ENCODE peak calls at places on chromosomes 3 and 15, in nine cellular contexts. U is uterus; W is CD8-positive, alpha-beta T cell; T is fibroblast of pulmonary artery; N is epithelial cell of esophagus; E is thoracic aorta; D is psoas muscle; S is tibial artery; R is HL-60. K is an unnamed sample.

GRCh38 chr3:8595252-8595934 is 49.2 kb downstream of the SSUH2 start:
- DNase-seq in S (no peak), R (no peak), U (no peak), D (no peak), N (no peak), W (no peak), T (no peak), E (no peak), K (no peak)

GRCh38 chr15:30882861-30883433 is 20.8 kb upstream of the FAN1 start:
- DNase-seq in W (no peak), S (no peak), D (no peak), U (no peak), E (no peak), R (no peak), N (no peak), T (peak), K (no peak)

GRCh38 chr3:23198801-23199200 is 4.3 kb upstream of the UBE2E2 start:
- DNase-seq in S (no peak), W (no peak), E (no peak), N (no peak), U (no peak), D (no peak), R (no peak), T (no peak), K (peak)

GRCh38 chr3:51777985-51778384 is 1.1 kb downstream of the IQCF6 start:
- DNase-seq in T (no peak), N (no peak), E (no peak), U (no peak), D (peak), W (no peak), R (no peak), S (no peak), K (no peak)

GRCh38 chr3:152524198-152525140 is 255.7 kb downstream of the MBNL1 start:
- DNase-seq in U (peak), E (no peak), N (peak), D (no peak), R (peak), T (peak), W (no peak), S (peak), K (peak)

GRCh38 chr3:15872807-15873206 is 75.0 kb upstream of the ANKRD28 start:
- DNase-seq in W (no peak), N (no peak), E (no peak), S (no peak), R (no peak), U (no peak), T (no peak), D (no peak), K (no peak)

GRCh38 chr3:175989161-175989560 is 1130.0 kb downstream of the NAALADL2 start:
- DNase-seq in W (no peak), S (no peak), T (no peak), N (no peak), E (no peak), D (no peak), R (no peak), U (no peak), K (no peak)

GRCh38 chr15:25670025-25670554 is 193.0 kb downstream of the ATP10A start:
- DNase-seq in W (no peak), U (peak), N (no peak), D (peak), T (peak), S (peak), R (no peak), E (no peak), K (peak)

GRCh38 chr15:43516801-43517353 is 531 bp upstream of the MAP1A start:
- DNase-seq in D (no peak), N (no peak), T (peak), S (no peak), E (no peak), W (no peak), R (no peak), U (no peak), K (no peak)

GRCh38 chr3:101829066-101829830 is 20.1 kb upstream of the NFKBIZ start:
- DNase-seq in T (peak), R (no peak), E (peak), W (no peak), S (peak), N (no peak), U (peak), D (peak), K (no peak)

GRCh38 chr15:51401872-51402517 is 60.5 kb downstream of the GLDN start:
- DNase-seq in N (peak), W (no peak), R (peak), T (peak), E (no peak), D (no peak), U (no peak), S (peak), K (no peak)

GRCh38 chr3:186382217-186382885 is 20.3 kb upstream of the DGKG start:
- DNase-seq in S (no peak), E (no peak), T (no peak), R (no peak), W (no peak), D (no peak), N (no peak), U (no peak), K (no peak)

GRCh38 chr15:85658816-85659215 is 135.9 kb downstream of the KLHL25 start:
- DNase-seq in N (no peak), T (no peak), W (no peak), D (no peak), U (no peak), S (no peak), R (no peak), E (no peak), K (no peak)

GRCh38 chr15:62845239-62846126 is 197.1 kb upstream of the TPM1 start:
- DNase-seq in S (no peak), T (no peak), D (no peak), R (no peak), N (peak), E (no peak), W (no peak), U (no peak), K (no peak)

GRCh38 chr3:151166161-151166560 is 36.9 kb downstream of the GPR171 start:
- DNase-seq in R (no peak), T (no peak), D (no peak), U (no peak), S (no peak), N (peak), W (no peak), E (no peak), K (no peak)

GRCh38 chr15:39874890-39875549 is 45.0 kb downstream of the GPR176 start:
- DNase-seq in T (peak), U (no peak), E (no peak), D (no peak), N (peak), R (peak), W (no peak), S (no peak), K (no peak)

GRCh38 chr3:13496879-13497278 is 16.8 kb downstream of the HDAC11 start:
- DNase-seq in S (no peak), R (no peak), N (no peak), U (no peak), D (peak), W (no peak), T (no peak), E (no peak), K (no peak)

GRCh38 chr3:168123211-168124173 is 27.8 kb upstream of the GOLIM4 start:
- DNase-seq in W (no peak), S (no peak), D (no peak), T (peak), N (no peak), E (no peak), U (no peak), R (no peak), K (no peak)

GRCh38 chr3:132002039-132002438 is 32.8 kb downstream of the CPNE4 start:
- DNase-seq in D (no peak), W (no peak), N (no peak), R (no peak), E (no peak), S (no peak), T (no peak), U (no peak), K (no peak)
- TF ChIP-seq CTCF in D (no peak), W (no peak), N (no peak), R (no peak), E (no peak), S (no peak), T (no peak), U (no peak), K (no peak)

GRCh38 chr15:56759450-56759845 is 26.1 kb upstream of the ZNF280D start:
- DNase-seq in N (peak), R (peak), U (peak), S (peak), E (no peak), W (no peak), T (peak), D (peak), K (peak)
- H3K4me3 ChIP-seq in N (no peak), R (no peak), U (no peak), S (no peak), E (no peak), W (no peak), T (no peak), D (no peak), K (no peak)

GRCh38 chr3:33575313-33575712 is 135.1 kb upstream of the UBP1 start:
- DNase-seq in W (no peak), N (no peak), R (no peak), D (no peak), T (no peak), S (no peak), E (no peak), U (no peak), K (no peak)
- TF ChIP-seq CTCF in W (no peak), N (no peak), R (no peak), D (no peak), T (no peak), S (no peak), E (no peak), U (no peak), K (no peak)

DNA sequence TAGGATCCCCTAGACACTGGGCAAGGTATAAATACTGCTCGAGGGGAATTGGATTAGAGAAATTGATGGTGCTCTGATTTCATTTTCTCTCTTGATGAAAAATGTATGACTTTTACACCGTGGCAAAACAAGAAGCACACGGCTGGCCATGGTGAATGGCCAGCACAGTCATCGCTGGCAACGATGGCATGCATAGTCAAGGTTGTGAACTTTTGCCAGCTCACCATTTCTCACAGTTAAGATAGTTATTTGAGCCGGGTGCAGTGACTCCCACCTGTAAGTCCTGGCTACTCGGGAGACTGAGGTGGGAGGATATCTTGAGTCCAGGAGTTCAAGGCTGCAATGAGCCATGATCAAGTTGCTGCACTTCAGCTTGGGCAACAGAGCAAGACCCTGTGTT is 95.4 kb downstream of the HMG20A start:
- DNase-seq in E (no peak), D (no peak), S (no peak), R (no peak), N (no peak), T (no peak), U (no peak), W (no peak), K (no peak)
- H3K4me3 ChIP-seq in E (no peak), D (no peak), S (no peak), R (no peak), N (no peak), T (no peak), U (no peak), W (no peak), K (no peak)

DNA sequence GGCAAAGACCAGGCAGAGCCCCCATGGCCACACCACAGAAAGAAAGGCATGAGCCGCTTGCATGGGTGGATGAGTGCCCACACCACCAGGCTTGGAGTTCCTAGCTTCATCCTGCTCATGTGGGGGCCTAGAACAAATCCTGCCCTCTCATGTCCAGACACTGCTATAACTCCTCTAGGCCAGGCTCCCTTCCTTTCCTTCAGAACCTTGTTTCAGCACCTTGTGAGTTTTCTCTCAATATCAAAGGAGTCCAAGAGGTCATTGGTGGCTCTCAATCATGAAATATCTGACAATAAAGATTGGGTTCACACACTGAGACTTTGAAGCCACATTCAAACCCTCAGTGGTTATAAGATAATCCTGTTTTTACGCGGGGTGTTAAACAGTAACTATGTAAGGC is 12.7 kb downstream of the SLC6A20 start:
- DNase-seq in T (no peak), R (no peak), N (no peak), E (no peak), S (no peak), W (no peak), U (no peak), D (no peak), K (no peak)
- TF ChIP-seq CTCF in T (no peak), R (no peak), N (no peak), E (no peak), S (no peak), W (no peak), U (no peak), D (no peak), K (no peak)

GRCh38 chr3:30972449-30972848 is 78.0 kb upstream of the GADL1 start:
- DNase-seq in R (no peak), W (no peak), U (no peak), N (no peak), E (no peak), D (no peak), S (no peak), T (no peak), K (no peak)
- H3K4me3 ChIP-seq in R (no peak), W (no peak), U (no peak), N (no peak), E (no peak), D (no peak), S (no peak), T (no peak), K (no peak)